ENCODE peak calls at places on chromosomes 7 and 10, in seven cellular contexts. J, V, A, U, B, T and M are unnamed samples.
A peak's percentile ranks its signal among the peaks of the same experiment; 100 is the strongest.

GRCh38 chr10:115171392-115171960 is 78.3 kb downstream of the ATRNL1 start:
- DNase-seq in B (peak; percentile 16), V (no peak), J (no peak), U (no peak), T (no peak), A (no peak), M (no peak)

GRCh38 chr7:105487559-105488218 is 34.4 kb downstream of the PUS7 start:
- DNase-seq in T (no peak), V (peak; percentile 33), A (no peak), U (no peak), B (peak; percentile 100), J (no peak), M (no peak)

GRCh38 chr10:71241114-71241898 is 28.9 kb downstream of the UNC5B start:
- DNase-seq in A (no peak), V (no peak), T (no peak), J (no peak), U (no peak), B (peak; percentile 53), M (no peak)

GRCh38 chr10:50506861-50507573 is 116.7 kb downstream of the SGMS1 start:
- DNase-seq in B (no peak), A (no peak), U (no peak), V (no peak), T (no peak), J (no peak), M (no peak)

GRCh38 chr7:73992104-73992562 is 35.8 kb upstream of the ELN start:
- DNase-seq in V (no peak), B (no peak), T (peak; percentile 29), A (no peak), J (no peak), U (no peak), M (no peak)

GRCh38 chr7:82382276-82382675 is 61.3 kb downstream of the CACNA2D1 start:
- DNase-seq in B (no peak), U (no peak), V (no peak), A (no peak), J (no peak), T (no peak), M (no peak)

GRCh38 chr10:26169466-26169865 is 47.1 kb upstream of the GAD2 start:
- DNase-seq in J (no peak), U (no peak), T (no peak), B (no peak), A (no peak), V (no peak), M (no peak)

GRCh38 chr7:150978136-150978789 is at the start of gene KCNH2:
- DNase-seq in J (no peak), U (no peak), A (no peak), T (no peak), V (peak; percentile 99), B (no peak), M (no peak)

GRCh38 chr10:113517893-113518240 is 35.0 kb upstream of the HABP2 start:
- DNase-seq in U (no peak), B (no peak), J (no peak), V (no peak), T (no peak), A (no peak), M (no peak)

GRCh38 chr10:122844146-122844545 is 1.5 kb downstream of the CUZD1 start:
- DNase-seq in J (no peak), B (no peak), V (no peak), T (no peak), A (no peak), U (no peak), M (no peak)

GRCh38 chr10:113493195-113493594 is 59.7 kb upstream of the HABP2 start:
- DNase-seq in A (no peak), U (no peak), V (no peak), T (no peak), B (no peak), J (no peak), M (no peak)

GRCh38 chr10:133139561-133140065 is 20.4 kb upstream of the KNDC1 start:
- DNase-seq in V (no peak), U (peak; percentile 70), B (no peak), T (no peak), A (no peak), J (no peak), M (no peak)

GRCh38 chr10:74585231-74586087 is 240.9 kb upstream of the KAT6B start:
- DNase-seq in A (no peak), T (no peak), U (no peak), V (no peak), J (no peak), B (peak; percentile 62), M (no peak)

GRCh38 chr10:43585981-43586738 is 11.7 kb upstream of the ZNF239 start:
- DNase-seq in A (no peak), J (no peak), T (no peak), B (no peak), U (no peak), V (no peak), M (no peak)

GRCh38 chr10:43584051-43584450 is 9.6 kb upstream of the ZNF239 start:
- DNase-seq in A (no peak), T (peak; percentile 40), U (no peak), B (no peak), J (no peak), V (no peak), M (no peak)

GRCh38 chr10:43585046-43585445 is 10.6 kb upstream of the ZNF239 start:
- DNase-seq in T (no peak), J (no peak), U (no peak), B (no peak), V (no peak), A (no peak), M (no peak)
- TF ChIP-seq POLR2AphosphoS5 in T (no peak), J (no peak), U (no peak), B (no peak), V (no peak), A (no peak), M (no peak)

GRCh38 chr7:93219877-93220276 is 6.4 kb downstream of the HEPACAM2 start:
- DNase-seq in B (no peak), U (no peak), V (peak; percentile 22), T (no peak), J (no peak), A (no peak), M (no peak)

DNA sequence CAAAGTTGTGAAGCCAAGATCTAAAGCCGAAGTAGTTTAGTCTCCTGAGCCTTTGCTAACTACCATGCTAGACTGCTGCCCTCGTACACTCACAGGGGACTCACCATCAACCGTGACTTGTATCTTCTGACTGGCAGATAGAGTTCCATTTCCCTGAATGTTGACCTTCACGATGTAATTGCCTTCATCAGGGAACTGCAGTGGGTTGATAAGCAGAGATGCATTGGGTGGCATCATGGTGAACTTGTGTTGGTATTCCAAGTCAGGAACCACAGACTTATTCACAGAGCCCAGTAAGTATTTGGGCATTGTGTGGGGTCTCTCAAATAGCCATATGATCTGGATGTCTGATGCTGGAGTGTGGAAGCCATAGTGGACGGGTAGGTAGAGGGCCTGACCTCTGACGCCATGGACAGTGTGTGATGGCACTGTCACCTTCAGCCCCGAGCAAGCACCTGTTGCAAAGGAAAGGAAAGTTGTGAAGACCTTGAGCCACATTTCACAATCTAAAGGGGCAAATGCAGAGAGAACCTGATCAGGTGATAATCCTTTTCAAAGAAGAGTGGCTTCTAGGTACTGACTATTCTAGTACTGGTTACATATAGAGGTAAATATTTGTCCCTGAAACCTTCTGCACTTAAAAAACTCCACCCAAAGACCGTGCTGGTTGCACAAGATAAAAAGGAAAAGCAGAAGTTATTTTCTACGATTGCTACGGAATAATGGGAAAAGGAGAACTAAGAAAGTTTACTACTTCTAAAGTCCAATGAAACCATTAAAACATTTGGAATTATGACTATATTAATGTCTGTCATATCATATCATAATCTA is 7.1 kb downstream of the HEPACAM2 start:
- DNase-seq in B (no peak), U (no peak), J (no peak), T (no peak), A (no peak), V (no peak), M (no peak)
- TF ChIP-seq POLR2A in B (no peak), U (no peak), J (no peak), T (no peak), A (no peak), V (no peak), M (no peak)

GRCh38 chr10:21509391-21510217 is 15.9 kb downstream of the SKIDA1 start:
- DNase-seq in J (no peak), B (no peak), U (peak; percentile 70), T (no peak), A (no peak), V (no peak), M (no peak)
- TF ChIP-seq POLR2AphosphoS5 in J (no peak), B (no peak), U (no peak), T (no peak), A (no peak), V (no peak), M (no peak)

DNA sequence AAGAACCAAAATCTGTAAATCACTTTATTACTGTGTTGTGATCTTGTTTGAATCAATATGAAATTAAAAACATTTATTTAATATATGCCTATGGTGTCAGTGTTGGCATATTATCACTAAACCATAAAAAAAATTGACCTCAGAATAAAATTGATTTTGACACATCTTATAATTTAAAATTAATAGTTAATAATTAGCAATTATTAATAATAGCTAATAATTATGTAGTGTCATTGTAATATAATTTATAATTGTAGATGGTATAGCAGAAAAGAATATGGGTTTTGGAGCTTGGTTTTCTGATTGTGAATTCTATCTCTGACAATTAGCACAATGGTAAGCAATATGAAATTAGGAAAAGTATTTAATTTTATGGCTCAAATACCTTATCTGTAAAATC is 89.4 kb upstream of the CNTNAP2 start:
- DNase-seq in U (no peak), A (no peak), J (no peak), B (no peak), V (no peak), T (no peak), M (no peak)
- TF ChIP-seq POLR2A in U (no peak), A (no peak), J (no peak), B (no peak), V (no peak), T (no peak), M (no peak)

GRCh38 chr10:6247041-6247712 is 44.4 kb downstream of the PFKFB3 start:
- DNase-seq in U (no peak), J (no peak), B (peak; percentile 21), T (no peak), A (no peak), V (no peak), M (no peak)
- TF ChIP-seq POLR2AphosphoS5 in U (no peak), J (no peak), B (no peak), T (no peak), A (no peak), V (no peak), M (no peak)

DNA sequence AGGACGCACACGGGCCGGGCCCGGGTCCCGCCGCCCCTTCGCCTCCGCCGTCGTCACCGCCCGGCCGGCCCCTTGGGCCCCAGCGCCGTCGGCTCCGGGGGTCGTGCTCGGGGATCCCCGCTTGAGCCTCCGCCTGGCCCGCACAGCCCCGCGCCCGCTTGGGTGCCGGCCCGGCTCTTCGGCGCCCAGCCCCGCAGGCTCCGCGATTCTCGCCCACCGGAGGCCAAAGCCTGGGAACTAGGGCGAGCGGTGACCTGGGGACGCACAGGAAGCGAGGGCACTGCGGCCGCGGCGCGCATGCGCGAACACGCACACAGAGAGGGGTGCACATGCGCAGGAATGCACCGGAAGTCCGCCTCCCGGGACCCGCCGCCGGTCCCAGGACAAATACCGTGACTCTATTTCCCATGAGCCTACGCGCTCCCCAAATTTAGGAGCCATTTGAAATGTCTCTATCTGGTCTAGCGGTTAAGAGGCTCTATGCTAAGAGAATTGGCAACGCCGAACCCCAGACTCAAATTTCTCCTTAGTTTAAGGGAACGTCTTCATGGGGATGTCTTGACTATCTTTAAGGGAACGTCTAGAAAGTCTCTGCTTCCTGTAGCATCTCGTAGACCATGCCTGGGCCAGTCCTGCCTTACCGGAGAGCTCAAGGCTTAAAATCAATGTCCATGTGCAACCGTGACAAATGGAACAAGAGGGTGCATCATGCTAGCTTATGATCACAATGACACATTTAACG is at the start of gene ZNF12:
- DNase-seq in A (peak; percentile 86), J (peak; percentile 98), B (peak; percentile 93), T (peak; percentile 98), U (peak; percentile 98), V (peak; percentile 98), M (peak; percentile 90)
- TF ChIP-seq POLR2A in A (peak; percentile 61), J (peak; percentile 73), B (peak; percentile 50), T (no peak), U (no peak), V (peak; percentile 72), M (peak; percentile 77)